ENCODE peak calls at places on chromosomes 2 and 18, in four cellular contexts. S, J, D and F are unnamed samples.

GRCh38 chr2:12861344-12861942 is 144.7 kb downstream of the TRIB2 start:
- DNase-seq in S (no peak), J (no peak), D (no peak), F (no peak)

GRCh38 chr2:26011990-26012856 is 21.7 kb upstream of the RAB10 start:
- DNase-seq in S (peak), J (peak), D (peak), F (peak)

GRCh38 chr2:203500951-203501350 is 34.1 kb downstream of the RAPH1 start:
- DNase-seq in S (no peak), J (no peak), D (no peak), F (no peak)

GRCh38 chr2:199596549-199596948 is 138.8 kb upstream of the SATB2 start:
- DNase-seq in S (no peak), J (no peak), D (no peak), F (no peak)

GRCh38 chr2:40199758-40200157 is 252.1 kb downstream of the SLC8A1 start:
- DNase-seq in S (no peak), J (no peak), D (no peak), F (no peak)

GRCh38 chr18:30954262-30954661 is 88.3 kb downstream of the DSC3 start:
- DNase-seq in S (no peak), J (no peak), D (no peak), F (no peak)

GRCh38 chr2:101617786-101618185 is 79.7 kb upstream of the MAP4K4 start:
- DNase-seq in S (no peak), J (no peak), D (no peak), F (no peak)

GRCh38 chr2:181124499-181124898 is 144.1 kb downstream of the UBE2E3 start:
- DNase-seq in S (no peak), J (no peak), D (no peak), F (no peak)

GRCh38 chr18:5582054-5582453 is 38.3 kb upstream of the EPB41L3 start:
- DNase-seq in S (no peak), J (no peak), D (no peak), F (no peak)

DNA sequence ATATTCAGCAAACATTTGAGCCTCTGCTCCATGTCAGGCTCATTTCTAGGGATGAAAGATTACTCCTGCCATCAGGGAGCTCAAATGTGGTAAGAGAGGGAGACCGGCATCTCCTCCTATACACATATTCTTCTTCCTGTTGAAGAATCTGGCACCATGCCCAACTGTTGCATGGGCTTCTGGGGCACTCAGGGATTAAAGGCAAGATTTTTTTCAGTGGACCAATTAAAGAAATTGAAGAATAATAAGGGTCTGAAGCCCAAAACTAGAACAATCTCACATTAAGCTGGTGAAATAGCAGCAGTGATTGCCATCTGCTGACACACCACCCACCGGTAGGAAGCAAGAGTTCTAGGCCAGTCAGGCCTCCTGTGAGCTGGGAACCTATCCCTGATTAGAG is 145.4 kb upstream of the LYPD6 start:
- DNase-seq in S (no peak), J (no peak), D (no peak), F (no peak)
- TF ChIP-seq CTCF in S (no peak), J (no peak), D (no peak), F (no peak)

DNA sequence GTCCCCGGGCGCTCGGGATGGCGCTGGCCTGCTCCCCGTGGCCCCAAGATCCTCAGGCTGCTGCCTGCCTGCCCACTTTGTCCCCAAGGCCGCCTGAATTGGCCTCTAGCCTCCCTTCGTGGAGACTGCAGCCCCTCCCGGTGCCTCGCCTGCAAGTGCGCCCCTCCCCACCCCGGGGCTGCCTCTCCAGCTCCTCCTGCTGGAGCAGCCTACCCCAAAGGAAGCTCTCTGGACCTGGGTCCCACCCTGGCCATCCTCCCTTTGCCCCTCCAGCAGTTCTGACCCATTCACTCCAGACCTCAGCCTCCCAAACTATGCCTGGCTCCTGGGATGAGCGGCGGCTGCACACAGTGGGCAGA is 6.2 kb downstream of the ESPNL start:
- DNase-seq in S (no peak), J (no peak), D (peak), F (peak)
- TF ChIP-seq CTCF in S (no peak), J (peak), D (no peak), F (no peak)

GRCh38 chr18:63725682-63726480 is 23.1 kb downstream of the SERPINB11 start:
- DNase-seq in S (no peak), J (no peak), D (no peak), F (no peak)

GRCh38 chr18:63730788-63731187 is 28.0 kb downstream of the SERPINB11 start:
- DNase-seq in S (no peak), J (no peak), D (no peak), F (no peak)

GRCh38 chr18:63736856-63737255 is 34.1 kb downstream of the SERPINB11 start:
- DNase-seq in S (no peak), J (no peak), D (no peak), F (no peak)

DNA sequence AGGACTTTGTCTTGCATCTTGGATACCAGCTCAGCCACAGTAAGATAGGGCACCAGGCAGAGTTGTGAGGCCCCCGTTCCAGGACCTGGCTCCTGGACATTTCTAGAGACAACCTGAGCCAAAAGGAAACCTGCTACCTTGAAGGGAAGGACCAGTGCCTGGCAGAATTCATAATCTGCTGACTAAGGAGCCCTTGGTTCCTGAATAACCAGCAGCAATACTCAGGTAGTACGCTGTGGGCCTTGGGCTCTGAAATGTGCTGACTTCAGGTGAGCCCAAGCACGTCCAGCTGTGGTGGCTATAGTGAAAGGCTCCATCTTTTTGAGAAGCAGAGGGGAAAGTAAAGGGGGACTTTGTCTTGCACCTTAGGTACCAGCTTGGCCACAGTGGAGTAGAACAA is 28.5 kb downstream of the SERPINB11 start:
- DNase-seq in S (no peak), J (no peak), D (no peak), F (no peak)
- TF ChIP-seq CTCF in S (no peak), J (no peak), D (no peak), F (no peak)

DNA sequence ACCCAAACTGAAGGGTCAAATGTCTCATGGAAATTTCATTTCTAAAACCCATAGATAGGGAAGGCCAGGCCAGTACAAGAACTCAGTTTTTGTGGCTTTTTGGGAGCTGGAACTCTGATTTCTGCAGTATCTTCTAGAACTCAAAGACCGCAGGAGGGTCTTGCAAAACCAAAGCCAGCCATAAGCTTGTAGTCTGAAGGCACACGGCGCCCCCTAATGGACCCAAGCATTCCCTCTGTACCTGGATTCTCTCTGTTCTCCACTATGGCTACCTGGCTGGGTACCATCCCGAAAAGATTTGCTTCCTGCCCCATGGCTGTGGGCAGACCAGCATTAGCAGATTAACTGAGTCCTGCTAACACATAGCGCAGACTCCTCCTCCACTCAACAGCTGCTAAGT is 229.0 kb upstream of the SLC14A2 start:
- DNase-seq in S (no peak), J (peak), D (no peak), F (no peak)
- TF ChIP-seq CTCF in S (peak), J (peak), D (peak), F (no peak)

DNA sequence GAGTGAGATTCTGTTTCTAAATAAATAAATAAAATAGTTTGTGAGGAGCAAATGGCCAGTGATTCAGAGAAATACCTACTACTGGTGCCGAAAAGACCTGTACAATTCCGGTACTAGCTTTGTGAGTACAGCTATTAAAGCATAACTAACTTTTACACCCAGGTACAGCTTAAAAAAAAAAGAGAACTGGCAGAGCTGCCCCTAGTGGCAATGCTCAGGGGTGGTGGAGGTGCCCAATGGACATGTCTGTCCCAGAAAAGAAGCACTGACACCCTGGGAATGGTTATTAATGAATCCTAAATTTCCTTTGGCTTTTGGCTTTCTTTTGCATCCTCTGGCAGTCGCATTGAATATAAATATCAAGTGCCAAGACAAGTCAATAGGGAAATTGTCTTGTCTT is 87.0 kb downstream of the LIPG start:
- DNase-seq in S (no peak), J (no peak), D (no peak), F (no peak)
- TF ChIP-seq CTCF in S (no peak), J (no peak), D (no peak), F (no peak)

GRCh38 chr2:195456765-195457164 is 200.3 kb upstream of the SLC39A10 start:
- DNase-seq in S (no peak), J (no peak), D (no peak), F (no peak)

GRCh38 chr2:195445639-195446038 is 211.4 kb upstream of the SLC39A10 start:
- DNase-seq in S (no peak), J (no peak), D (no peak), F (no peak)

GRCh38 chr2:195450537-195451113 is 206.4 kb upstream of the SLC39A10 start:
- DNase-seq in S (no peak), J (no peak), D (no peak), F (no peak)

GRCh38 chr2:195447353-195447975 is 209.6 kb upstream of the SLC39A10 start:
- DNase-seq in S (no peak), J (no peak), D (no peak), F (no peak)

DNA sequence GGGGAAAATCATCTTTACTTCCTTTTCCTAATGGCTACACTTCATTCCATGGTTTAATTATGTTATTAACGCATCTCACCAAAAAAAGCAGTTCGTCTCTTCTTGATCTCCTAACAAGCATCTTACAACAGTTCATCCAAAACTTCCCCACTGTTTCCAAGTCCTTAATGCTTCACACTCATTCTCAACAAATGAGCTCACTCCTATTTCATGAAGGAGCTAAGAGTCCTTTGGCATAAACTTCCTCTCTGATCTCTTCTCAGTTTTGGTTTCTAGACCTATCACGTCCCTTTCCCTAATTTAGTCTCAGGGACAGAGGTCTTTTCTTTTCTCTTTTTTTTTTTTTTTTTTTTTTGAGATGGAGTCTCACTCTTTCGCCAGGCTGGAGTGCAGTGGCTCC is 205.9 kb upstream of the SLC39A10 start:
- DNase-seq in S (no peak), J (no peak), D (no peak), F (no peak)
- TF ChIP-seq CTCF in S (no peak), J (no peak), D (no peak), F (no peak)